ENCODE peak calls at places on chromosomes 2 and 18, in four cellular contexts. O, Y, B and M are unnamed samples.

GRCh38 chr2:1730047-1730937 is 14.0 kb downstream of the PXDN start:
- DNase-seq in O (no peak), Y (no peak), B (no peak), M (peak)

GRCh38 chr18:49048361-49048760 is 97.6 kb upstream of the SMAD7 start:
- DNase-seq in O (no peak), Y (no peak), B (no peak), M (no peak)

GRCh38 chr2:70828115-70828514 is 7.5 kb downstream of the CD207 start:
- DNase-seq in O (no peak), Y (no peak), B (no peak), M (no peak)

GRCh38 chr2:20110876-20111275 is 59.4 kb upstream of the LAPTM4A start:
- DNase-seq in O (no peak), Y (no peak), B (no peak), M (no peak)

GRCh38 chr2:170973492-170974303 is 44.6 kb downstream of the GORASP2 start:
- DNase-seq in O (peak), Y (peak), B (peak), M (peak)

GRCh38 chr18:32431753-32432152 is 38.9 kb downstream of the GAREM1 start:
- DNase-seq in O (no peak), Y (no peak), B (no peak), M (no peak)

GRCh38 chr2:102085238-102085637 is 57.3 kb upstream of the IL1R1 start:
- DNase-seq in O (no peak), Y (no peak), B (no peak), M (no peak)

GRCh38 chr2:78941751-78942150 is 83.8 kb upstream of the REG3G start:
- DNase-seq in O (no peak), Y (no peak), B (no peak), M (no peak)

GRCh38 chr2:236367791-236368289 is 103.6 kb upstream of the ASB18 start:
- DNase-seq in O (no peak), Y (no peak), B (no peak), M (no peak)

GRCh38 chr2:73984203-73984921 is at the start of gene TET3:
- DNase-seq in O (peak), Y (peak), B (no peak), M (peak)

GRCh38 chr2:241373449-241373848 is 17.4 kb downstream of the FARP2 start:
- DNase-seq in O (no peak), Y (no peak), B (no peak), M (no peak)

GRCh38 chr2:236507393-236508085 is 62.1 kb upstream of the ACKR3 start:
- DNase-seq in O (peak), Y (no peak), B (no peak), M (peak)

GRCh38 chr18:74331404-74331803 is 15.8 kb downstream of the C18orf63 start:
- DNase-seq in O (no peak), Y (peak), B (peak), M (no peak)
- TF ChIP-seq CTCF in O (peak), Y (peak), B (peak), M (peak)

GRCh38 chr2:9285385-9285784 is 78.8 kb downstream of the ASAP2 start:
- DNase-seq in O (no peak), Y (no peak), B (no peak), M (no peak)

GRCh38 chr2:9285921-9286320 is 79.3 kb downstream of the ASAP2 start:
- DNase-seq in O (no peak), Y (no peak), B (no peak), M (no peak)

GRCh38 chr2:9287400-9288059 is 80.9 kb downstream of the ASAP2 start:
- DNase-seq in O (no peak), Y (no peak), B (peak), M (no peak)

GRCh38 chr2:9288233-9288632 is 81.6 kb downstream of the ASAP2 start:
- DNase-seq in O (no peak), Y (no peak), B (no peak), M (no peak)

GRCh38 chr2:9286553-9287399 is 80.2 kb downstream of the ASAP2 start:
- DNase-seq in O (no peak), Y (no peak), B (peak), M (no peak)
- TF ChIP-seq POLR2AphosphoS5 in O (no peak), Y (no peak), B (no peak), M (no peak)

DNA sequence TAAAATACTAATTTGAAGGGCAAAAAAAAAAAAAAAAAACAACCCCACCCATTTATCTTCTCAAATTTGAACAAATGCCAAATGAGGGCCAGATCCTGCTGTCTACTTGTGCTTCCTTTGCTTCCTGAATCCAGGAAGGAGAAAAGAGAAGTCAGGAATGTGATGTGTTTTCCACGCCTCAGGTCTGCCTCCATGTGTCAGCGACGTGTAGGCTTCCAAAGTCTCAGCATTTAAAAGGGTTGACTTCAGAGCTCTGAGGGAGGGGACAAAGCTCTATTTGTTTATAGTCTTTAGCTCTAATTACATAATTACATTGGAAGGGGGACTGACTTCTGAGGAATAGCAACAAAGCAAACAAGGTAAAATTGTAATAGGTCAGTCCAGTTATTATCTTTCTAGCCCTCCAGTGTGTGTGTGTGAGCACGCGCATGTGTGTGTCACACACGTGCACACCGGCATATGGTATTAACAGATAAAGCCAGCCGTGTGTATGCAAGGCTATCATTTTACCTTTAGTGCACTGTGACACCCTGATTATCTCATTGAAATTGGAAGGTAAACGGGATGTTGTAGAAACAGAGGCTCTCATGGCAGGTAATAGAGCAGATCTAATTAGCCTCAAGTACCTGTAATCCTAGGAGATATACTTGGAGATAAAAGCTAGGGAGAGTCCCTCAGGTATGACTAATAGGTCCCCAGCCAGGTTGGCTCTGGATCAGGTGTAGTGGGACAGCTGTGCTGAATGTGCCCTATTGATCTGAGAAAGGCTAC is 911.4 kb upstream of the ZEB2 start:
- DNase-seq in O (no peak), Y (no peak), B (no peak), M (no peak)
- TF ChIP-seq CTCF in O (no peak), Y (no peak), B (no peak), M (no peak)

GRCh38 chr18:79677840-79678239 is 1.8 kb upstream of the CTDP1 start:
- DNase-seq in O (peak), Y (no peak), B (no peak), M (no peak)

GRCh38 chr18:79680100-79680879 is 687 bp downstream of the CTDP1 start:
- DNase-seq in O (peak), Y (peak), B (no peak), M (peak)

GRCh38 chr18:79678665-79679551 is 695 bp upstream of the CTDP1 start:
- DNase-seq in O (peak), Y (peak), B (peak), M (peak)

GRCh38 chr18:79680891-79681339 is 1.3 kb downstream of the CTDP1 start:
- DNase-seq in O (peak), Y (no peak), B (no peak), M (peak)

GRCh38 chr18:79679552-79680099 is at the start of gene CTDP1:
- DNase-seq in O (peak), Y (peak), B (peak), M (peak)
- TF ChIP-seq POLR2AphosphoS5 in O (peak), Y (peak), B (peak), M (peak)

DNA sequence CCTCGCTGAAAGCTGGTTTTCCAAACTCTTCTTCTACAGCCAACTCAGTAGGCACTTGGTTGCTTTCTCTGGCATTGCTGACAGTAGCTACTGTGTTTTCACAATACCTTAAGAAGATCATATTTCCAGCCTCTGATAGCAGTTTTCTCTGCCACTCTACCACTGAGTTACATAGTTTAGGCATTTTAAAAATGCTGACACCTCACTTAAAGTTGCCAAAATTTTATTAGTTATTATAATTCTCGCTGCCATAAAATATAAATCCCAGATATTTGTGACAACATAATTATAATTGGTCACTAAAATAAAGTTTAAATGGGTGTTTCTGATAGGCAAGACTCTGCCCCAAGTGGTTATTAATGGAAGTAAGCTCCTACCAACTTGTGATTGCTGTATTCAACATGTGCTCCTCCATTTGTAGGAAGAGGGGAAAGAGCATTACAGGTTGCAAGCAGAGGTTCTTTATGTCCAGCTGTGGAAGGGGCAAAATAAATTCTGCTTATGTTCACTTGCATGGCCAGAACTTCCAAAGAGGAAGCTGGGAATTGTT is 1202.8 kb downstream of the CNTNAP5 start:
- DNase-seq in O (no peak), Y (no peak), B (no peak), M (no peak)
- TF ChIP-seq CTCF in O (no peak), Y (no peak), B (peak), M (no peak)